ENCODE peak calls at places on chromosome X, in six cellular contexts. J, E, U, Y, B and P are unnamed samples. For H3K4me1, the result is how much of the 10 kb centered on the place peaks cover.

GRCh38 chrX:154373340-154374306 is 811 bp downstream of the FLNA start:
- DNase-seq in J (peak), U (peak), E (no peak), B (peak), Y (peak), P (peak)

GRCh38 chrX:123424546-123424945 is 240.5 kb downstream of the GRIA3 start:
- DNase-seq in U (peak), J (no peak), E (no peak), B (no peak), Y (peak), P (no peak)

GRCh38 chrX:143634373-143634685 is 1.6 kb downstream of the SLITRK4 start:
- DNase-seq in B (no peak), Y (no peak), U (no peak), E (no peak), J (no peak), P (no peak)

GRCh38 chrX:154775611-154776349 is 13.1 kb downstream of the DKC1 start:
- DNase-seq in U (peak), J (no peak), Y (peak), B (no peak), E (no peak), P (no peak)

GRCh38 chrX:116379854-116380253 is 56.6 kb upstream of the SLC6A14 start:
- DNase-seq in U (peak), J (no peak), Y (peak), B (peak), E (no peak), P (no peak)

GRCh38 chrX:148067285-148067684 is 86.1 kb downstream of the FMR1NB start:
- DNase-seq in U (no peak), E (no peak), Y (no peak), B (no peak), J (no peak), P (no peak)

GRCh38 chrX:114162068-114162735 is 421.7 kb upstream of the HTR2C start:
- DNase-seq in Y (no peak), E (no peak), J (peak), B (no peak), U (no peak), P (peak)

GRCh38 chrX:2664497-2664896 is 26.6 kb upstream of the CD99 start:
- DNase-seq in J (no peak), B (no peak), Y (peak), U (peak), E (no peak), P (no peak)

GRCh38 chrX:8504451-8504850 is 39.8 kb downstream of the VCX3B start:
- DNase-seq in B (no peak), Y (peak), E (no peak), U (no peak), J (no peak), P (no peak)

GRCh38 chrX:1521459-1521956 is 15.5 kb downstream of the P2RY8 start:
- DNase-seq in Y (no peak), B (no peak), E (no peak), U (no peak), J (peak), P (peak)

GRCh38 chrX:116499780-116500179 is 37.0 kb upstream of the CT83 start:
- DNase-seq in U (peak), E (no peak), J (no peak), B (no peak), Y (no peak), P (no peak)

GRCh38 chrX:53284684-53285447 is 3.5 kb upstream of the IQSEC2 start:
- DNase-seq in Y (peak), E (peak), B (peak), J (peak), U (peak), P (peak)

GRCh38 chrX:109624641-109625311 is at the start of gene KCNE5:
- DNase-seq in J (no peak), U (peak), B (no peak), E (peak), Y (no peak), P (peak)

GRCh38 chrX:142637206-142637605 is 388.5 kb upstream of the SPANXN4 start:
- DNase-seq in Y (no peak), U (no peak), E (no peak), J (no peak), B (no peak), P (no peak)

GRCh38 chrX:12974217-12974796 is 603 bp upstream of the TMSB4X start:
- DNase-seq in J (no peak), Y (peak), U (peak), B (peak), E (peak), P (peak)

GRCh38 chrX:15471016-15471415 is 22.1 kb downstream of the PIR start:
- DNase-seq in Y (peak), B (peak), E (no peak), J (peak), U (peak), P (peak)

GRCh38 chrX:6778547-6779231 is 243.8 kb upstream of the VCX3A start:
- DNase-seq in U (no peak), E (no peak), Y (no peak), B (no peak), J (no peak), P (peak)
- H3K9ac ChIP-seq in U (no peak), E (no peak), Y (no peak), B (no peak), J (no peak), P (no peak)

DNA sequence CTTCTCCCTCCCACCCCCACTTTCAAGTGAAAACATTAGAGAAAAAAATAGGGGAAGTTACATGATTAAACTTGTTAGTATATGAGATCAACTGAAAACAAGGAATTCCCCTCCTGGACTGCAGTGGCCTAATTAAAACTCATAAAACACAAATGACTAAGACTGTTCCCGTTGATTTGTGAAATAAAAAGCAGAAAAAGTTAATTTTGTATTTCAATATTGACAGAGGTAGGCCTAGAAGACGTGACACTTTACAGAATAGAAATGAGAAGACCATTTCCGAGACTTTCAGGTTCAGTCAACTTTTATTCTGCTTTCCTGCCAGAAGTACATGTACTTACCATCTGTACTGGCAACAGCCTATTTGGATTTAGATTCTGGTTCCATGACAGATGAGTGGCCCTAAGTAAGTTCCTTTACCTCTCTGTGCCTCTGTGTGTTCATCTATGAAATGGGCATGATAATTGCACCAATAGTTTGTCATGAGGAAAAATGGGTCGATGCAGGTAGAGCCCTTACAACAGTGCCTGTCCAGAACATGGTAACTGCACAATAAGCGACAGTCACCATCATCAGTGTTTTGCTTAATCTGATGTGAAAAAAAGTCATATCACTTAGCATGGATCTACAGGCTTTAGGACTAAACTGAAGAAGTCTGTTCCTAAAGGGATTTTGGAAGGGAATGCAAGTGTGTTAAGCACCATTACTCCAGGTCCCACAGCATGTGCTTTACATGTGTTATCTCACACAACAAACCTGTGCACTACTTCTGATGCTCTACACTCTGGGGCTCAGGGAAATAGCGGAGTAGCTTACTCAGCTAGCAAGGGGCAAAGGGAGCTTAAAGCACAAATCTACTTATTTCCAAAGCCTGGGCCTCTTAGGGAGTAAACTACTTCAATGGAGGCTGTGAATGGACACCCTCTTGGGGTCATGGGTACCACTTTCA is 562.3 kb upstream of the DIPK2B start:
- DNase-seq in U (peak), J (no peak), Y (no peak), E (no peak), B (peak), P (no peak)
- H3K4me1 ChIP-seq in U (half or more), J (under half), Y (under half), E (under half), B (half or more), P (under half)

GRCh38 chrX:96372313-96373046 is 312.2 kb upstream of the DIAPH2 start:
- DNase-seq in U (peak), E (peak), Y (peak), J (peak), B (peak), P (peak)
- H3K4me3 ChIP-seq in U (no peak), E (no peak), Y (no peak), J (no peak), B (no peak), P (no peak)

GRCh38 chrX:119604778-119605177 is 1.4 kb downstream of the NKRF start:
- DNase-seq in Y (no peak), J (no peak), B (peak), U (peak), E (no peak), P (no peak)
- H3K9ac ChIP-seq in Y (peak), J (peak), B (peak), U (peak), E (peak), P (peak)

GRCh38 chrX:68685722-68686683 is 38.5 kb downstream of the STARD8 start:
- DNase-seq in E (no peak), B (peak), U (peak), J (no peak), Y (peak), P (peak)

GRCh38 chrX:68683580-68683979 is 36.1 kb downstream of the STARD8 start:
- DNase-seq in E (no peak), U (no peak), J (no peak), B (no peak), Y (no peak), P (no peak)

GRCh38 chrX:68684291-68684918 is 36.9 kb downstream of the STARD8 start:
- DNase-seq in E (no peak), Y (no peak), J (no peak), U (no peak), B (peak), P (no peak)

GRCh38 chrX:68686684-68687045 is 39.2 kb downstream of the STARD8 start:
- DNase-seq in E (no peak), B (no peak), Y (no peak), J (no peak), U (peak), P (no peak)

GRCh38 chrX:68684919-68685304 is 37.4 kb downstream of the STARD8 start:
- DNase-seq in B (no peak), U (no peak), E (no peak), Y (no peak), J (no peak), P (no peak)
- H3K4me1 ChIP-seq in B (under half), U (under half), E (under half), Y (under half), J (under half), P (under half)

DNA sequence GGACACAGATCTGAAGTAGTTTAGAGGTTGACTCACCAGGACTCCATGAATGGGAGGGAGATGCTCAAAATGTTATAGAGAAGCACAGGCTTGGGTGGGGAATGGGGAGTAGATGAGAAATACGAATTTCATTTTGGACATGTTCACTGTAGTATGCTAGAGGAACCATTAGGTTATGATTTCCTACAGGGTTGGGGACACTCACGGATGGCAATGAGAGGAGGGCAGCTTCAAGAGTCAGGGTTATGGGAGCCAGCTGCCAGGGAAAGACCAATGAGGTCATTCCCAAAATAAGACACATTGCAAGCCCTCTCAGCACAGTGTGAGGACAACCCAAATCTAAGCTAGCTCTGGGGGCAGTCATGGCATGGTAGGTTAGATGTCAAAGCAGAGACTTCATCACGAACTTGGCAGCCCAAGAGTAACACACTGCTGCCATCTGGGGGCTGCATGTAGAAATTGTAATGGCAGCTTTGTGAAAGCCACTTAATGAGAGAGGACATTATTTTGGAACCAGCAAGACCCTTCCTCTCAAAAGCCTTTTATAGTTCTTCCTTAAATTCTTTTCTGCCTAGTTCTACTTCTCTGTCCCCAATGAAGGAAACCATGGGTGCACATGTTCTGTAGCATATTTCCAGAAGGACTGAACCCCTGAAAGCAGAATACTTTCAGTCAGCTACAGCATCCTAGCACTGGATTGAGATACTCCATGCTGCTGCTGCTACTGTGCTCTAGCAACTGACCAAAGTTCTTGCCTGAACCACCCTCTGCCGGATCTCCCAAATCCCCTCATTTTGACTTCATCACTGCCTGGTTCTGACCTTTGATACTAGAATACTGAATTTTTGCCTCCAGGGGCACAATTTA is 16.2 kb upstream of the ZCCHC12 start:
- DNase-seq in J (peak), Y (peak), B (peak), U (peak), E (peak), P (peak)
- H3K4me3 ChIP-seq in J (no peak), Y (no peak), B (no peak), U (no peak), E (no peak), P (no peak)

GRCh38 chrX:51456246-51456645 is 40.1 kb downstream of the NUDT11 start:
- DNase-seq in B (no peak), U (no peak), E (no peak), J (no peak), Y (no peak), P (peak)
- H3K9ac ChIP-seq in B (no peak), U (no peak), E (no peak), J (no peak), Y (no peak), P (no peak)

GRCh38 chrX:40148439-40149285 is 50.9 kb upstream of the BCOR start:
- DNase-seq in J (no peak), Y (no peak), B (peak), E (no peak), U (no peak), P (peak)
- H3K4me1 ChIP-seq in J (half or more), Y (under half), B (under half), E (under half), U (under half), P (under half)

GRCh38 chrX:42869011-42869410 is 91.0 kb upstream of the PPP1R2C start:
- DNase-seq in Y (no peak), B (no peak), J (no peak), U (no peak), E (no peak), P (no peak)

DNA sequence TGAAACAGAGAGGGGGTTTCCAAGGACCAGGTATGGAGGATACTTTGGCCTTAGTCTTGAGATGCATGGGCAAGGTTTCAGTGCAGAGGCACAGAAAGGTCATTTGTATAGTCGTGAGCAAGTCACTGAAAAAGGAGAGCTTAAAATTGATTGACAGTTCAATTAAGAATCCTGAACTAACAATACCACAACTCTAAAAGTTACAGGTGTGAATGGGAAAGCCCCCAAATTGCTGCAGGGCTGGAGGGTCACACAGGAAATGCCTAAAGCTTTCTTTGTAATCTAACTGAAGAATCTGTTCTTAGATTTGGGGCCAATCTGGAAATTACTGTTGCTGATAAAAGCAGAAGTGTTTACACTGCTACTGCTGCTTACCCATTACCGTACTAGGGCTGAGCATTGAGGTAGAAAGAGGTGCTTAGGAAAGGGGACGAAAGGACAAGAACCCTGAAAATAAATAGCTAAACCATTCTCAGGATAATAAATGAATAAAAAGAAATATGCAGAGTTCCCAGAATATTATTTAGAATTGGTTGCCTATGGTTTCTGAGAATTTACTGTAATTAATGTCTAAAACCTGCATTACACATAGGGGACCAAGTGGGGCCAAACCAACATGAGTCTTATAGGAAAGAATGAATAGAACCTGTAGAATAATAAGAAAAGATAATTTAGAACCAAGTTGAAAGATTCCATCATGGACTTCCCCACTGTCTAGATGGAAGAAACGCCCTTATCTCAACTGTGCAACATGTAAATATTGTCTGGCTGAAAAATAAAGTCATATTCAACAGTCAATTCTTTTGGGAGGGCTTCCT is 91.9 kb upstream of the PPP1R2C start:
- DNase-seq in E (no peak), B (no peak), J (no peak), U (no peak), Y (no peak), P (no peak)
- H3K4me3 ChIP-seq in E (no peak), B (no peak), J (no peak), U (no peak), Y (no peak), P (no peak)

DNA sequence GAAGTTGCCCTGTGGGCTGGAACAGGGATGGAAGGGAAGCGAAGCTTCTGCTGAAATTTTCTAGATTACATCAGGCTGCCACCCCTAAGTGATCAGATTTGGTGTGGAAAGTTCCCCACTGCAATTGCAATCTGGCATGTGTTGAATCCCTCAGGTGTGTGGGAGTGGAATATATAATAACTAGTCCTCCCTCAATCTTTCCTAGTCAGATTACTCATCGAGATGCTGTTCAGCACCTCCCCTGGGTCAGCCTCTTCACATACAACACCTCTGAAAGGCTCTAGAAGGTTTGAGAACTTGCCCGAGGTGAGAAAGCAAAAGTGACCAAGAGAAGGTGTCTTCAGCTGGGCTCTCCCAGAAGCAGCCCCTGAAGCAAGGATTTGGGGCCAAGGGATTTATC is 336.8 kb downstream of the BCOR start:
- DNase-seq in Y (no peak), B (no peak), U (no peak), E (no peak), J (no peak), P (no peak)
- H3K9ac ChIP-seq in Y (no peak), B (no peak), U (no peak), E (no peak), J (no peak), P (no peak)